ENCODE peak calls at places on chromosomes 5 and 9, in four cellular contexts. One of them, this sample, is unnamed.

GRCh38 chr5:78005021-78005785 is 229.1 kb upstream of the TBCA start:
- DNase-seq in HepG2: peak
- DNase-seq in HCT116: no peak
- DNase-seq in GM12878: no peak
- DNase-seq in this sample: no peak

GRCh38 chr5:138985683-138986082 is 110.5 kb upstream of the LRRTM2 start:
- DNase-seq in HepG2: no peak
- DNase-seq in HCT116: no peak
- DNase-seq in GM12878: no peak
- DNase-seq in this sample: no peak

GRCh38 chr5:170522211-170523128 is 18.6 kb downstream of the KCNIP1 start:
- DNase-seq in GM12878: no peak
- DNase-seq in HepG2: no peak
- DNase-seq in HCT116: no peak
- DNase-seq in this sample: no peak

GRCh38 chr5:179143446-179143845 is 83.3 kb downstream of the ZNF354C start:
- DNase-seq in GM12878: no peak
- DNase-seq in HCT116: peak
- DNase-seq in HepG2: peak
- DNase-seq in this sample: peak

GRCh38 chr5:79546782-79547428 is 33.0 kb upstream of the HOMER1 start:
- DNase-seq in HepG2: peak
- DNase-seq in HCT116: no peak
- DNase-seq in GM12878: no peak
- DNase-seq in this sample: no peak

GRCh38 chr9:38047301-38048251 is 21.5 kb downstream of the SHB start:
- DNase-seq in HepG2: peak
- DNase-seq in GM12878: no peak
- DNase-seq in HCT116: peak
- DNase-seq in this sample: peak

GRCh38 chr5:171615201-171616001 is 170.2 kb upstream of the SMIM23 start:
- DNase-seq in GM12878: no peak
- DNase-seq in HCT116: no peak
- DNase-seq in HepG2: no peak
- DNase-seq in this sample: no peak

GRCh38 chr9:70229579-70229978 is 29.2 kb upstream of the SMC5 start:
- DNase-seq in GM12878: no peak
- DNase-seq in HCT116: peak
- DNase-seq in HepG2: no peak
- DNase-seq in this sample: no peak

GRCh38 chr9:35609001-35609819 is 4.1 kb downstream of the TESK1 start:
- DNase-seq in HepG2: no peak
- DNase-seq in HCT116: no peak
- DNase-seq in GM12878: no peak
- DNase-seq in this sample: no peak

GRCh38 chr9:7146582-7146981 is 388.8 kb downstream of the KDM4C start:
- DNase-seq in HCT116: no peak
- DNase-seq in HepG2: no peak
- DNase-seq in GM12878: no peak
- DNase-seq in this sample: peak

GRCh38 chr9:114278881-114279570 is 43.9 kb upstream of the ORM1 start:
- DNase-seq in GM12878: no peak
- DNase-seq in HepG2: no peak
- DNase-seq in HCT116: peak
- DNase-seq in this sample: no peak

GRCh38 chr5:149257875-149258705 is 13.6 kb upstream of the AFAP1L1 start:
- DNase-seq in HepG2: no peak
- DNase-seq in HCT116: no peak
- DNase-seq in GM12878: no peak
- DNase-seq in this sample: no peak

GRCh38 chr5:95392593-95393182 is 1.5 kb downstream of the FAM81B start:
- DNase-seq in HepG2: peak
- DNase-seq in HCT116: no peak
- DNase-seq in GM12878: no peak
- DNase-seq in this sample: peak

GRCh38 chr5:140347382-140347781 is 979 bp upstream of the HBEGF start:
- DNase-seq in GM12878: no peak
- DNase-seq in HCT116: no peak
- DNase-seq in HepG2: no peak
- DNase-seq in this sample: no peak

GRCh38 chr5:96893342-96893741 is 17.0 kb downstream of the ERAP2 start:
- DNase-seq in HCT116: no peak
- DNase-seq in GM12878: no peak
- DNase-seq in HepG2: no peak
- DNase-seq in this sample: peak

GRCh38 chr5:58241383-58241782 is 218.5 kb downstream of the PLK2 start:
- DNase-seq in HepG2: no peak
- DNase-seq in GM12878: no peak
- DNase-seq in HCT116: no peak
- DNase-seq in this sample: no peak

GRCh38 chr9:124054671-124055212 is 43.2 kb downstream of the LHX2 start:
- DNase-seq in HCT116: no peak
- DNase-seq in GM12878: peak
- DNase-seq in HepG2: peak
- DNase-seq in this sample: no peak

GRCh38 chr5:145056805-145057204 is 778.3 kb downstream of the PRELID2 start:
- DNase-seq in GM12878: peak
- DNase-seq in HepG2: no peak
- DNase-seq in HCT116: no peak
- DNase-seq in this sample: no peak

GRCh38 chr5:98397081-98397480 is 376.4 kb upstream of the RGMB start:
- DNase-seq in GM12878: no peak
- DNase-seq in HepG2: no peak
- DNase-seq in HCT116: no peak
- DNase-seq in this sample: no peak

GRCh38 chr9:36154213-36154952 is 14.8 kb upstream of the CCIN start:
- DNase-seq in HCT116: no peak
- DNase-seq in GM12878: no peak
- DNase-seq in HepG2: no peak
- DNase-seq in this sample: no peak

GRCh38 chr9:87760534-87760933 is 34.6 kb downstream of the CTSL start:
- DNase-seq in HepG2: no peak
- DNase-seq in GM12878: no peak
- DNase-seq in HCT116: no peak
- DNase-seq in this sample: no peak

GRCh38 chr9:81685763-81686613 is 3.4 kb downstream of the TLE1 start:
- DNase-seq in HCT116: no peak
- DNase-seq in HepG2: peak
- DNase-seq in GM12878: no peak
- DNase-seq in this sample: no peak

GRCh38 chr9:18857769-18858168 is 175.2 kb downstream of the SAXO1 start:
- DNase-seq in HepG2: no peak
- DNase-seq in GM12878: no peak
- DNase-seq in HCT116: no peak
- DNase-seq in this sample: no peak

GRCh38 chr5:71757590-71758543 is 38.8 kb downstream of the CARTPT start:
- DNase-seq in HepG2: peak
- DNase-seq in GM12878: peak
- DNase-seq in HCT116: peak
- DNase-seq in this sample: peak

GRCh38 chr5:149406203-149406978 is 27.3 kb upstream of the IL17B start:
- DNase-seq in GM12878: no peak
- DNase-seq in HCT116: no peak
- DNase-seq in HepG2: no peak
- DNase-seq in this sample: no peak

GRCh38 chr9:23686257-23686656 is 139.8 kb downstream of the ELAVL2 start:
- DNase-seq in HepG2: no peak
- DNase-seq in GM12878: no peak
- DNase-seq in HCT116: no peak
- DNase-seq in this sample: peak
- TF ChIP-seq ZNF274 in HepG2: no peak
- TF ChIP-seq ZNF274 in GM12878: no peak
- TF ChIP-seq ZNF274 in HCT116: no peak
- TF ChIP-seq ZNF274 in this sample: no peak

GRCh38 chr5:431711-432050 is 11.3 kb upstream of the EXOC3 start:
- DNase-seq in GM12878: no peak
- DNase-seq in HepG2: no peak
- DNase-seq in HCT116: no peak
- DNase-seq in this sample: no peak
- TF ChIP-seq ZNF274 in GM12878: no peak
- TF ChIP-seq ZNF274 in HepG2: no peak
- TF ChIP-seq ZNF274 in HCT116: no peak
- TF ChIP-seq ZNF274 in this sample: no peak

DNA sequence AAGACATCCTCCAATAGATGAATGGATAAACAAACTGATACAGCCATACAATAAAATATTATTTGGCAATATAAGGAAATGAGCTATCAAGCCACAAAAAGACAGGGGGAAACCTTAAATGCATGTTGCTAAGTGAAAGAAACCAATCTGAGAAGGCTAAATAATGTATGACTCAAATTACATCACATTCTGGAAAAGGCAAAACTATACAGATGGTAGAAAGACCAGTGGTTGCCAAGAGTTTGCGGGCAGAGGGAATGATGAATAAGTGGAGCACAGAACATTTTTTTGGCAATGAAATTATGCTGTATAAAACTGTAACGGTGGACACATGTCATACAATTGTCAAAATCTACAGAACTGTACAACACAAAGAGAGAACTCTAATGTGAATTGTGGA is 63.3 kb downstream of the CSF2 start:
- DNase-seq in HepG2: no peak
- DNase-seq in HCT116: no peak
- DNase-seq in GM12878: no peak
- DNase-seq in this sample: no peak
- TF ChIP-seq ZNF274 in HepG2: no peak
- TF ChIP-seq ZNF274 in HCT116: no peak
- TF ChIP-seq ZNF274 in GM12878: no peak
- TF ChIP-seq ZNF274 in this sample: no peak

GRCh38 chr5:55645304-55645703 is 66.8 kb downstream of the SLC38A9 start:
- DNase-seq in HepG2: no peak
- DNase-seq in GM12878: no peak
- DNase-seq in HCT116: no peak
- DNase-seq in this sample: no peak
- TF ChIP-seq ZNF274 in HepG2: no peak
- TF ChIP-seq ZNF274 in GM12878: no peak
- TF ChIP-seq ZNF274 in HCT116: no peak
- TF ChIP-seq ZNF274 in this sample: no peak

DNA sequence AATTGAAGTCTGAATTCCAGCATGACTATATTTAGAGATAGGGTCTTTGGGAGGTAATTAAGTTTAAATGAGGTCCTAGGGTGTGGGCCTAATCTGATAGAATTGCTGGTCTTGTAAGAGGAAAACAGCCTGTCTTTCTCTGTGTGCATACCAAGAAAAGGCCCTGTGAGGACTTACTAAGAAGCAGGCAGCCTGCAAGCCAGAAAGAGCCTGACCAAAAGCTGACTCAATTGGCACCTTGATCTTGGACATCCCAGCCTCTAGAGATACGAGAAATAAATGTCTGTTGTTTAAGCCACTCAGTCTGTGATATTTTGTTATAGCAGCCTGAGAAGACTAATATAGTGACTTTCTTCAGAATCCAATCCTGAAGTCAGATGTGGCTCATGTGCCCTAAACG is 14.6 kb downstream of the ARL14EPL start:
- DNase-seq in HepG2: no peak
- DNase-seq in HCT116: no peak
- DNase-seq in GM12878: no peak
- DNase-seq in this sample: no peak
- TF ChIP-seq ZNF274 in HepG2: no peak
- TF ChIP-seq ZNF274 in HCT116: no peak
- TF ChIP-seq ZNF274 in GM12878: no peak
- TF ChIP-seq ZNF274 in this sample: no peak